ENCODE peak calls at places on chromosomes 12 and 14, in nine cellular contexts. C is KBM-7, J is substantia nigra, F is thoracic aorta, W is MG63, T is NCI-H69, P is heart left ventricle, X is type B pancreatic cell, O is body of pancreas. M is an unnamed sample.
A peak's percentile ranks its signal among the peaks of the same experiment; 100 is the strongest.

GRCh38 chr12:94266390-94266789 is 118.0 kb downstream of the PLXNC1 start:
- DNase-seq in X (no peak), T (no peak), F (no peak), J (no peak), O (no peak), C (peak; percentile 43), P (no peak), W (no peak), M (no peak)

GRCh38 chr14:50544911-50545310 is 12.5 kb upstream of the MAP4K5 start:
- DNase-seq in J (no peak), X (no peak), P (no peak), F (no peak), O (peak; percentile 81), C (no peak), W (no peak), T (peak; percentile 21), M (no peak)

GRCh38 chr12:13079440-13079906 is 24.0 kb downstream of the GSG1 start:
- DNase-seq in X (no peak), J (no peak), P (no peak), O (no peak), W (no peak), C (no peak), F (no peak), T (peak; percentile 10), M (no peak)

GRCh38 chr14:105096206-105096875 is 31.1 kb upstream of the GPR132 start:
- DNase-seq in F (no peak), W (no peak), X (no peak), J (no peak), O (no peak), C (no peak), T (no peak), P (no peak), M (no peak)

GRCh38 chr14:50407089-50407813 is 10.6 kb upstream of the CDKL1 start:
- DNase-seq in O (no peak), T (no peak), P (no peak), F (no peak), X (no peak), C (no peak), J (no peak), W (no peak), M (no peak)

GRCh38 chr12:12735301-12735700 is 18.1 kb downstream of the CDKN1B start:
- DNase-seq in F (no peak), C (no peak), X (no peak), J (no peak), W (peak; percentile 85), P (no peak), O (no peak), T (no peak), M (no peak)

GRCh38 chr12:14834502-14834901 is 8.8 kb downstream of the ART4 start:
- DNase-seq in O (no peak), J (no peak), W (no peak), C (no peak), T (no peak), P (no peak), F (no peak), X (no peak), M (no peak)

GRCh38 chr14:51917186-51917585 is 56.8 kb downstream of the GNG2 start:
- DNase-seq in W (no peak), T (no peak), P (peak; percentile 36), F (no peak), O (no peak), X (no peak), J (no peak), C (no peak), M (no peak)

GRCh38 chr14:81386379-81386778 is 13.7 kb downstream of the STON2 start:
- DNase-seq in J (no peak), O (no peak), X (no peak), T (peak; percentile 69), P (no peak), F (no peak), W (no peak), C (no peak), M (no peak)

GRCh38 chr12:52798003-52798670 is 2.2 kb upstream of the KRT3 start:
- DNase-seq in F (no peak), W (peak; percentile 15), X (no peak), J (no peak), P (no peak), T (no peak), C (no peak), O (no peak), M (no peak)

GRCh38 chr14:51253880-51254279 is 13.8 kb downstream of the TMX1 start:
- DNase-seq in O (no peak), P (no peak), F (no peak), T (no peak), J (no peak), C (no peak), W (no peak), X (no peak), M (no peak)

GRCh38 chr12:51520576-51521325 is 70.3 kb upstream of the SCN8A start:
- DNase-seq in C (no peak), X (no peak), P (no peak), J (no peak), W (no peak), T (peak; percentile 67), F (no peak), O (no peak), M (no peak)

GRCh38 chr14:43200519-43200918 is 1306.6 kb downstream of the FSCB start:
- DNase-seq in T (peak; percentile 44), J (no peak), F (no peak), C (no peak), W (no peak), X (no peak), P (no peak), O (no peak), M (no peak)

GRCh38 chr12:107992870-107993451 is 136.1 kb upstream of the WSCD2 start:
- DNase-seq in X (no peak), C (peak; percentile 37), J (no peak), W (peak; percentile 27), P (no peak), O (peak; percentile 16), F (no peak), T (peak; percentile 59), M (no peak)

GRCh38 chr14:88002421-88002820 is 2.5 kb upstream of the GPR65 start:
- DNase-seq in J (no peak), O (no peak), P (no peak), C (peak; percentile 62), T (no peak), F (no peak), X (no peak), W (no peak), M (no peak)

GRCh38 chr14:75562048-75562447 is 16.4 kb upstream of the FLVCR2 start:
- DNase-seq in C (no peak), F (no peak), P (no peak), O (no peak), T (no peak), W (no peak), X (no peak), J (no peak), M (no peak)

GRCh38 chr14:79161576-79161975 is 991.4 kb downstream of the NRXN3 start:
- DNase-seq in C (peak; percentile 1), F (no peak), O (no peak), P (no peak), W (no peak), T (no peak), X (no peak), J (no peak), M (no peak)

GRCh38 chr14:73494593-73494992 is 3.9 kb downstream of the RIOX1 start:
- DNase-seq in F (no peak), J (no peak), X (no peak), P (no peak), O (no peak), W (no peak), C (no peak), T (no peak), M (no peak)

GRCh38 chr14:57492859-57493258 is 798 bp downstream of the CCDC198 start:
- DNase-seq in F (no peak), W (no peak), X (no peak), C (no peak), T (no peak), J (no peak), P (no peak), O (no peak), M (no peak)

GRCh38 chr14:51849095-51849494 is 11.3 kb upstream of the GNG2 start:
- DNase-seq in P (no peak), T (no peak), X (no peak), C (no peak), F (no peak), W (no peak), J (no peak), O (no peak), M (no peak)

GRCh38 chr14:72599579-72600470 is 294.1 kb downstream of the DPF3 start:
- DNase-seq in T (peak; percentile 17), O (no peak), C (peak; percentile 14), F (no peak), P (no peak), J (no peak), W (no peak), X (no peak), M (no peak)

GRCh38 chr12:24034160-24034559 is 84.7 kb upstream of the SOX5 start:
- DNase-seq in O (no peak), J (no peak), T (peak; percentile 39), W (no peak), P (no peak), C (no peak), F (no peak), X (no peak), M (no peak)